ENCODE peak calls at places on chromosomes 7 and 10, in five cellular contexts. T is coronary artery, P is heart left ventricle, K is neural progenitor cell, S is thoracic aorta. O is an unnamed sample.

GRCh38 chr10:615583-616152 is 73.8 kb downstream of the DIP2C start:
- DNase-seq in T (no peak), P (no peak), K (peak), S (no peak), O (no peak)

GRCh38 chr10:86705905-86706304 is 37.6 kb downstream of the LDB3 start:
- DNase-seq in T (no peak), P (no peak), K (no peak), S (no peak), O (no peak)

GRCh38 chr7:113890326-113891030 is 28.3 kb downstream of the PPP1R3A start:
- DNase-seq in T (no peak), P (no peak), K (no peak), S (no peak), O (no peak)

GRCh38 chr7:151083071-151083823 is at the start of gene TMUB1:
- DNase-seq in T (peak), P (peak), K (peak), S (no peak), O (peak)

GRCh38 chr10:38979535-38979934 is 885.4 kb downstream of the ZNF37A start:
- DNase-seq in T (no peak), P (no peak), K (no peak), S (no peak), O (no peak)

GRCh38 chr10:37671802-37672201 is 185.6 kb downstream of the ZNF248 start:
- DNase-seq in T (no peak), P (no peak), K (no peak), S (no peak), O (no peak)

GRCh38 chr7:134184767-134185166 is 57.6 kb downstream of the LRGUK start:
- DNase-seq in T (no peak), P (no peak), K (no peak), S (no peak), O (no peak)

GRCh38 chr7:140214075-140214684 is 37.4 kb upstream of the KDM7A start:
- DNase-seq in T (no peak), P (peak), K (no peak), S (no peak), O (no peak)

GRCh38 chr7:114212753-114213439 is 201.7 kb upstream of the FOXP2 start:
- DNase-seq in T (no peak), P (no peak), K (no peak), S (no peak), O (no peak)

GRCh38 chr7:28627869-28628268 is 215.6 kb downstream of the CREB5 start:
- DNase-seq in T (no peak), P (no peak), K (no peak), S (no peak), O (no peak)
- H3K27ac ChIP-seq in T (no peak), P (no peak), K (no peak), S (no peak), O (no peak)

DNA sequence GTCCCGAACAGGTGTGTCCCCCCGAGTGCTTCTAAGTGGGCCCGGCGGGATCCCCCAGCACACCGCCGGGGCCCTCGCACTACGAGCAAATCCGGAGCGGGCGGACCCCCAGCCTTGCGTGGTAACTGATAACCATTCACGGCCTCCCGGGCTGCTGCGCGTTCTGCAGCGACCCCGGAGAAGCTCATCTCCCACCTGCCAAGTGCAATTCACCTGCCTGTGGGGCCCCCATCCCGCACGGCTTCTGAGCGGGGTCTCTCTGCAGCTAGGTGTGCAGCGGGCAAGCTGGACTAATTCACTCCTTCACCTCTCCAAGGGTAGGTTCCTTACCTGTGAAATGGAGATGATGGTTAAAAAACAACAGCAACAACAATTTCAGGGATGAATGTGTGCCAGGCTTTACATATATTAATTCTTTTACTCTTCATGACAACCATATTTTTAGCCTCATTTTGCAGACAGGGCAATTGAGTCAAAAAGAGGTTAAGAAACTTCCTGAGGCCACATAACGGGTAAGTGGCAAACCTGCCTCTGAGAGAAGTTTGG is 557 bp upstream of the PODXL start:
- DNase-seq in T (no peak), P (no peak), K (no peak), S (no peak), O (no peak)
- H3K27ac ChIP-seq in T (no peak), P (peak), K (no peak), S (no peak), O (no peak)

GRCh38 chr10:12980080-12980656 is 21.3 kb downstream of the CCDC3 start:
- DNase-seq in T (no peak), P (no peak), K (no peak), S (no peak), O (no peak)

GRCh38 chr10:12985347-12985746 is 16.2 kb downstream of the CCDC3 start:
- DNase-seq in T (no peak), P (no peak), K (no peak), S (no peak), O (no peak)

GRCh38 chr10:12980713-12981306 is 20.7 kb downstream of the CCDC3 start:
- DNase-seq in T (no peak), P (no peak), K (no peak), S (no peak), O (no peak)

GRCh38 chr10:12981570-12981969 is 19.9 kb downstream of the CCDC3 start:
- DNase-seq in T (no peak), P (no peak), K (no peak), S (no peak), O (no peak)

DNA sequence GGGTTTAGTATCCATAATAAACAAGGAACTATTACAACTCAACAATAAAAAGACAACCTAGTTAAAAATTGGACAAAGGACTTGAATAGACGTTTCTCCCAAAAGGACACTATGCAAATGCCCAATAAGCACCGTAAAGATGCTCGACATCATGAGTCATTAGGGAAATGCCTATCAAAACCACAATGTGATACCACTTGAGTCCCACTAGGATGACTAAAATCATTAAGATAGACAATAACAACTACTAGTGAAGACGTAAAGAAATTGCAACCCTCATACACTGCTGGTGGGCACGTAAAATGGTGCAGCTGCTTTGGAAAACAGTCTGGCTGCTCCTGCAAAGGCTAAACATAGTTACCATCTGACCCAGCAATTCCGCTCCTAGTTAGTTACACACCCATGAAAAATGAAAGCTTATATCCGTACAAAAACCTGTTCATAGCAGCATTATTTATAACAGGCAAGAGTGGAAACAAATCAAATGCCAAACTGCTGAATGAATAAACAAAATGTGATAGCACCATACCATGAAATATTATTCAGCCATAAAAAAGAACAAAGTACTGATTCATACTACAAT is 17.3 kb downstream of the CCDC3 start:
- DNase-seq in T (no peak), P (no peak), K (no peak), S (no peak), O (no peak)
- H3K27ac ChIP-seq in T (no peak), P (no peak), K (no peak), S (no peak), O (no peak)

GRCh38 chr7:80889525-80889924 is 29.3 kb downstream of the SEMA3C start:
- DNase-seq in T (no peak), P (no peak), K (no peak), S (no peak), O (no peak)
- H3K27ac ChIP-seq in T (no peak), P (no peak), K (no peak), S (no peak), O (no peak)

O was measured in CD4-positive, alpha-beta T cell.